ENCODE peak calls at places on chromosome 15, in five cellular contexts. One of them, this sample, is unnamed.

GRCh38 chr15:76299786-76300185 is 11.5 kb downstream of the ETFA start:
- DNase-seq in Kasumi-1: peak
- DNase-seq in AG08396: no peak
- DNase-seq in NCI-H2107: no peak
- DNase-seq in NCI-H748 treated with DMSO at 0.1 percent for 48 hours: no peak
- DNase-seq in this sample: no peak

GRCh38 chr15:61974759-61975158 is 85.5 kb downstream of the VPS13C start:
- DNase-seq in Kasumi-1: no peak
- DNase-seq in AG08396: no peak
- DNase-seq in NCI-H2107: no peak
- DNase-seq in NCI-H748 treated with DMSO at 0.1 percent for 48 hours: peak
- DNase-seq in this sample: no peak

GRCh38 chr15:51229907-51230328 is 108.5 kb downstream of the CYP19A1 start:
- DNase-seq in Kasumi-1: peak
- DNase-seq in AG08396: peak
- DNase-seq in NCI-H2107: no peak
- DNase-seq in NCI-H748 treated with DMSO at 0.1 percent for 48 hours: peak
- DNase-seq in this sample: no peak

GRCh38 chr15:48865387-48866079 is 12.4 kb upstream of the EID1 start:
- DNase-seq in Kasumi-1: no peak
- DNase-seq in AG08396: peak
- DNase-seq in NCI-H2107: no peak
- DNase-seq in NCI-H748 treated with DMSO at 0.1 percent for 48 hours: no peak
- DNase-seq in this sample: no peak

GRCh38 chr15:27797765-27798164 is 301.4 kb downstream of the OCA2 start:
- DNase-seq in Kasumi-1: no peak
- DNase-seq in AG08396: no peak
- DNase-seq in NCI-H2107: no peak
- DNase-seq in NCI-H748 treated with DMSO at 0.1 percent for 48 hours: no peak
- DNase-seq in this sample: no peak

GRCh38 chr15:40660686-40661085 is 34.3 kb upstream of the RAD51 start:
- DNase-seq in Kasumi-1: no peak
- DNase-seq in AG08396: no peak
- DNase-seq in NCI-H2107: no peak
- DNase-seq in NCI-H748 treated with DMSO at 0.1 percent for 48 hours: no peak
- DNase-seq in this sample: no peak

GRCh38 chr15:65532738-65533051 is 2.4 kb downstream of the HACD3 start:
- DNase-seq in Kasumi-1: no peak
- DNase-seq in AG08396: no peak
- DNase-seq in NCI-H2107: no peak
- DNase-seq in NCI-H748 treated with DMSO at 0.1 percent for 48 hours: no peak
- DNase-seq in this sample: no peak

GRCh38 chr15:71114887-71115566 is at the start of gene THSD4:
- DNase-seq in Kasumi-1: peak
- DNase-seq in AG08396: peak
- DNase-seq in NCI-H2107: no peak
- DNase-seq in NCI-H748 treated with DMSO at 0.1 percent for 48 hours: peak
- DNase-seq in this sample: peak

GRCh38 chr15:99677540-99678134 is 55.6 kb downstream of the LYSMD4 start:
- DNase-seq in Kasumi-1: no peak
- DNase-seq in AG08396: no peak
- DNase-seq in NCI-H2107: no peak
- DNase-seq in NCI-H748 treated with DMSO at 0.1 percent for 48 hours: no peak
- DNase-seq in this sample: no peak